ENCODE peak calls at places on chromosomes 2 and 18, in ten cellular contexts. One of them, this sample, is unnamed.

GRCh38 chr2:238305965-238306679 is 14.2 kb upstream of the TRAF3IP1 start:
- DNase-seq in cortex of kidney: no peak
- DNase-seq in NB4: no peak
- DNase-seq in ecto neural progenitor cell: no peak
- DNase-seq in amygdala: no peak
- DNase-seq in cardiac fibroblast: no peak
- DNase-seq in epithelial cell of esophagus: no peak
- DNase-seq in HCT116: no peak
- DNase-seq in tibial artery: no peak
- DNase-seq in foreskin fibroblast: no peak
- DNase-seq in this sample: no peak

GRCh38 chr2:61750624-61751023 is 103.2 kb downstream of the FAM161A start:
- DNase-seq in cortex of kidney: no peak
- DNase-seq in NB4: no peak
- DNase-seq in ecto neural progenitor cell: no peak
- DNase-seq in amygdala: no peak
- DNase-seq in cardiac fibroblast: peak
- DNase-seq in epithelial cell of esophagus: no peak
- DNase-seq in HCT116: no peak
- DNase-seq in tibial artery: no peak
- DNase-seq in foreskin fibroblast: peak
- DNase-seq in this sample: no peak

GRCh38 chr2:152395132-152396024 is 60.4 kb downstream of the FMNL2 start:
- DNase-seq in cortex of kidney: no peak
- DNase-seq in NB4: no peak
- DNase-seq in ecto neural progenitor cell: no peak
- DNase-seq in amygdala: no peak
- DNase-seq in cardiac fibroblast: peak
- DNase-seq in epithelial cell of esophagus: peak
- DNase-seq in HCT116: no peak
- DNase-seq in tibial artery: no peak
- DNase-seq in foreskin fibroblast: peak
- DNase-seq in this sample: peak

GRCh38 chr2:24930768-24931167 is 10.7 kb upstream of the ADCY3 start:
- DNase-seq in cortex of kidney: no peak
- DNase-seq in NB4: peak
- DNase-seq in ecto neural progenitor cell: no peak
- DNase-seq in amygdala: no peak
- DNase-seq in cardiac fibroblast: no peak
- DNase-seq in epithelial cell of esophagus: peak
- DNase-seq in HCT116: no peak
- DNase-seq in tibial artery: no peak
- DNase-seq in foreskin fibroblast: peak
- DNase-seq in this sample: no peak

GRCh38 chr2:178756843-178757242 is 50.4 kb downstream of the TTN start:
- DNase-seq in cortex of kidney: no peak
- DNase-seq in NB4: no peak
- DNase-seq in ecto neural progenitor cell: no peak
- DNase-seq in amygdala: no peak
- DNase-seq in cardiac fibroblast: no peak
- DNase-seq in epithelial cell of esophagus: peak
- DNase-seq in HCT116: no peak
- DNase-seq in tibial artery: no peak
- DNase-seq in foreskin fibroblast: peak
- DNase-seq in this sample: no peak

GRCh38 chr2:19736191-19736831 is 165.5 kb downstream of the TTC32 start:
- DNase-seq in cortex of kidney: no peak
- DNase-seq in NB4: no peak
- DNase-seq in ecto neural progenitor cell: no peak
- DNase-seq in amygdala: no peak
- DNase-seq in cardiac fibroblast: no peak
- DNase-seq in epithelial cell of esophagus: no peak
- DNase-seq in HCT116: no peak
- DNase-seq in tibial artery: no peak
- DNase-seq in foreskin fibroblast: peak
- DNase-seq in this sample: no peak

GRCh38 chr18:27921904-27922541 is 254.9 kb downstream of the CDH2 start:
- DNase-seq in cortex of kidney: no peak
- DNase-seq in NB4: no peak
- DNase-seq in ecto neural progenitor cell: peak
- DNase-seq in amygdala: no peak
- DNase-seq in cardiac fibroblast: peak
- DNase-seq in epithelial cell of esophagus: peak
- DNase-seq in HCT116: peak
- DNase-seq in tibial artery: no peak
- DNase-seq in foreskin fibroblast: peak
- DNase-seq in this sample: no peak

GRCh38 chr2:197657562-197657961 is 17.8 kb downstream of the RFTN2 start:
- DNase-seq in cortex of kidney: no peak
- DNase-seq in NB4: no peak
- DNase-seq in ecto neural progenitor cell: no peak
- DNase-seq in amygdala: no peak
- DNase-seq in cardiac fibroblast: no peak
- DNase-seq in epithelial cell of esophagus: no peak
- DNase-seq in HCT116: no peak
- DNase-seq in tibial artery: no peak
- DNase-seq in foreskin fibroblast: no peak
- DNase-seq in this sample: no peak

GRCh38 chr2:128774320-128775063 is 455.8 kb upstream of the HS6ST1 start:
- DNase-seq in cortex of kidney: no peak
- DNase-seq in NB4: no peak
- DNase-seq in ecto neural progenitor cell: no peak
- DNase-seq in amygdala: no peak
- DNase-seq in cardiac fibroblast: no peak
- DNase-seq in epithelial cell of esophagus: peak
- DNase-seq in HCT116: no peak
- DNase-seq in tibial artery: peak
- DNase-seq in foreskin fibroblast: no peak
- DNase-seq in this sample: no peak

GRCh38 chr2:109376115-109376514 is 237.7 kb downstream of the SEPTIN10 start:
- DNase-seq in cortex of kidney: no peak
- DNase-seq in NB4: no peak
- DNase-seq in ecto neural progenitor cell: peak
- DNase-seq in amygdala: no peak
- DNase-seq in cardiac fibroblast: peak
- DNase-seq in epithelial cell of esophagus: peak
- DNase-seq in HCT116: no peak
- DNase-seq in tibial artery: no peak
- DNase-seq in foreskin fibroblast: no peak
- DNase-seq in this sample: peak

GRCh38 chr2:176923205-176923604 is 289.4 kb upstream of the HNRNPA3 start:
- DNase-seq in cortex of kidney: no peak
- DNase-seq in NB4: no peak
- DNase-seq in ecto neural progenitor cell: no peak
- DNase-seq in amygdala: no peak
- DNase-seq in cardiac fibroblast: no peak
- DNase-seq in epithelial cell of esophagus: no peak
- DNase-seq in HCT116: no peak
- DNase-seq in tibial artery: no peak
- DNase-seq in foreskin fibroblast: no peak
- DNase-seq in this sample: no peak

GRCh38 chr2:102144128-102144527 is 1.6 kb downstream of the IL1R1 start:
- DNase-seq in cortex of kidney: no peak
- DNase-seq in NB4: no peak
- DNase-seq in ecto neural progenitor cell: no peak
- DNase-seq in amygdala: no peak
- DNase-seq in cardiac fibroblast: peak
- DNase-seq in epithelial cell of esophagus: no peak
- DNase-seq in HCT116: no peak
- DNase-seq in tibial artery: no peak
- DNase-seq in foreskin fibroblast: peak
- DNase-seq in this sample: no peak

GRCh38 chr2:19508-19907 is 26.8 kb downstream of the FAM110C start:
- DNase-seq in cortex of kidney: no peak
- DNase-seq in NB4: no peak
- DNase-seq in ecto neural progenitor cell: no peak
- DNase-seq in amygdala: no peak
- DNase-seq in cardiac fibroblast: no peak
- DNase-seq in epithelial cell of esophagus: no peak
- DNase-seq in HCT116: no peak
- DNase-seq in tibial artery: no peak
- DNase-seq in foreskin fibroblast: no peak
- DNase-seq in this sample: no peak

GRCh38 chr2:240834377-240834975 is 14.5 kb upstream of the KIF1A start:
- DNase-seq in cortex of kidney: no peak
- DNase-seq in NB4: no peak
- DNase-seq in ecto neural progenitor cell: no peak
- DNase-seq in amygdala: no peak
- DNase-seq in cardiac fibroblast: no peak
- DNase-seq in epithelial cell of esophagus: no peak
- DNase-seq in HCT116: no peak
- DNase-seq in tibial artery: no peak
- DNase-seq in foreskin fibroblast: no peak
- DNase-seq in this sample: no peak

GRCh38 chr2:215828528-215829184 is 184.7 kb downstream of the MREG start:
- DNase-seq in cortex of kidney: no peak
- DNase-seq in NB4: peak
- DNase-seq in ecto neural progenitor cell: peak
- DNase-seq in amygdala: no peak
- DNase-seq in cardiac fibroblast: peak
- DNase-seq in epithelial cell of esophagus: peak
- DNase-seq in HCT116: peak
- DNase-seq in tibial artery: no peak
- DNase-seq in foreskin fibroblast: peak
- DNase-seq in this sample: peak

GRCh38 chr2:27262379-27263286 is at the start of gene SLC30A3:
- DNase-seq in cortex of kidney: no peak
- DNase-seq in NB4: no peak
- DNase-seq in ecto neural progenitor cell: peak
- DNase-seq in amygdala: peak
- DNase-seq in cardiac fibroblast: peak
- DNase-seq in epithelial cell of esophagus: peak
- DNase-seq in HCT116: peak
- DNase-seq in tibial artery: peak
- DNase-seq in foreskin fibroblast: peak
- DNase-seq in this sample: peak

GRCh38 chr18:39840406-39840805 is 2114.6 kb upstream of the PIK3C3 start:
- DNase-seq in cortex of kidney: no peak
- DNase-seq in NB4: no peak
- DNase-seq in ecto neural progenitor cell: no peak
- DNase-seq in amygdala: no peak
- DNase-seq in cardiac fibroblast: peak
- DNase-seq in epithelial cell of esophagus: peak
- DNase-seq in HCT116: no peak
- DNase-seq in tibial artery: no peak
- DNase-seq in foreskin fibroblast: peak
- DNase-seq in this sample: no peak

GRCh38 chr2:7057865-7058400 is 140.7 kb downstream of the RNF144A start:
- DNase-seq in cortex of kidney: no peak
- DNase-seq in NB4: peak
- DNase-seq in ecto neural progenitor cell: no peak
- DNase-seq in amygdala: no peak
- DNase-seq in cardiac fibroblast: no peak
- DNase-seq in epithelial cell of esophagus: no peak
- DNase-seq in HCT116: no peak
- DNase-seq in tibial artery: no peak
- DNase-seq in foreskin fibroblast: no peak
- DNase-seq in this sample: no peak

GRCh38 chr2:69196327-69197117 is 183.5 kb downstream of the ANTXR1 start:
- DNase-seq in cortex of kidney: no peak
- DNase-seq in NB4: no peak
- DNase-seq in ecto neural progenitor cell: no peak
- DNase-seq in amygdala: no peak
- DNase-seq in cardiac fibroblast: peak
- DNase-seq in epithelial cell of esophagus: peak
- DNase-seq in HCT116: no peak
- DNase-seq in tibial artery: no peak
- DNase-seq in foreskin fibroblast: peak
- DNase-seq in this sample: no peak

GRCh38 chr18:22822841-22823508 is 110.2 kb upstream of the RBBP8 start:
- DNase-seq in cortex of kidney: no peak
- DNase-seq in NB4: no peak
- DNase-seq in ecto neural progenitor cell: no peak
- DNase-seq in amygdala: no peak
- DNase-seq in cardiac fibroblast: no peak
- DNase-seq in epithelial cell of esophagus: no peak
- DNase-seq in HCT116: no peak
- DNase-seq in tibial artery: no peak
- DNase-seq in foreskin fibroblast: no peak
- DNase-seq in this sample: no peak

GRCh38 chr2:73920577-73921545 is 5.8 kb upstream of the DGUOK start:
- DNase-seq in cortex of kidney: no peak
- DNase-seq in NB4: peak
- DNase-seq in ecto neural progenitor cell: peak
- DNase-seq in amygdala: no peak
- DNase-seq in cardiac fibroblast: peak
- DNase-seq in epithelial cell of esophagus: peak
- DNase-seq in HCT116: peak
- DNase-seq in tibial artery: no peak
- DNase-seq in foreskin fibroblast: no peak
- DNase-seq in this sample: no peak

GRCh38 chr2:101699939-101700442 is 2.5 kb downstream of the MAP4K4 start:
- DNase-seq in cortex of kidney: no peak
- DNase-seq in NB4: no peak
- DNase-seq in ecto neural progenitor cell: no peak
- DNase-seq in amygdala: no peak
- DNase-seq in cardiac fibroblast: peak
- DNase-seq in epithelial cell of esophagus: peak
- DNase-seq in HCT116: no peak
- DNase-seq in tibial artery: no peak
- DNase-seq in foreskin fibroblast: no peak
- DNase-seq in this sample: no peak

GRCh38 chr2:239466046-239466754 is 65.4 kb upstream of the HDAC4 start:
- DNase-seq in cortex of kidney: no peak
- DNase-seq in NB4: no peak
- DNase-seq in ecto neural progenitor cell: peak
- DNase-seq in amygdala: no peak
- DNase-seq in cardiac fibroblast: no peak
- DNase-seq in epithelial cell of esophagus: no peak
- DNase-seq in HCT116: no peak
- DNase-seq in tibial artery: no peak
- DNase-seq in foreskin fibroblast: peak
- DNase-seq in this sample: no peak

GRCh38 chr2:36322108-36322507 is 33.5 kb upstream of the CRIM1 start:
- DNase-seq in cortex of kidney: no peak
- DNase-seq in NB4: peak
- DNase-seq in ecto neural progenitor cell: no peak
- DNase-seq in amygdala: no peak
- DNase-seq in cardiac fibroblast: peak
- DNase-seq in epithelial cell of esophagus: peak
- DNase-seq in HCT116: peak
- DNase-seq in tibial artery: no peak
- DNase-seq in foreskin fibroblast: no peak
- DNase-seq in this sample: no peak

GRCh38 chr2:226659416-226659815 is 140.2 kb downstream of the IRS1 start:
- DNase-seq in cortex of kidney: no peak
- DNase-seq in NB4: no peak
- DNase-seq in ecto neural progenitor cell: no peak
- DNase-seq in amygdala: no peak
- DNase-seq in cardiac fibroblast: no peak
- DNase-seq in epithelial cell of esophagus: no peak
- DNase-seq in HCT116: no peak
- DNase-seq in tibial artery: no peak
- DNase-seq in foreskin fibroblast: no peak
- DNase-seq in this sample: no peak